ENCODE peak calls at places on chromosome X, in eight cellular contexts. One of them, this sample, is unnamed.

GRCh38 chrX:72123471-72124185 is 8.1 kb downstream of the RTL5 start:
- DNase-seq in coronary artery: peak; percentile 80
- DNase-seq in activated CD4-positive, alpha-beta T cell treated with anti-CD3 and anti-CD28 coated beads for 4 hours: no peak
- DNase-seq in NCI-H1436: no peak
- DNase-seq in activated naive CD4-positive, alpha-beta T cell: no peak
- DNase-seq in memory B cell: no peak
- DNase-seq in astrocyte: peak; percentile 22
- DNase-seq in CD14-positive monocyte: peak; percentile 78
- DNase-seq in this sample: peak; percentile 34

GRCh38 chrX:71671043-71671829 is 3.9 kb downstream of the LOC101059915 start:
- DNase-seq in memory B cell: no peak
- DNase-seq in NCI-H1436: no peak
- DNase-seq in activated CD4-positive, alpha-beta T cell treated with anti-CD3 and anti-CD28 coated beads for 4 hours: peak; percentile 50
- DNase-seq in coronary artery: no peak
- DNase-seq in astrocyte: no peak
- DNase-seq in activated naive CD4-positive, alpha-beta T cell: peak; percentile 7
- DNase-seq in CD14-positive monocyte: no peak
- DNase-seq in this sample: no peak

GRCh38 chrX:154748712-154749339 is 2.1 kb downstream of the GAB3 start:
- DNase-seq in activated CD4-positive, alpha-beta T cell treated with anti-CD3 and anti-CD28 coated beads for 4 hours: peak; percentile 43
- DNase-seq in astrocyte: no peak
- DNase-seq in CD14-positive monocyte: no peak
- DNase-seq in activated naive CD4-positive, alpha-beta T cell: no peak
- DNase-seq in memory B cell: peak; percentile 61
- DNase-seq in coronary artery: no peak
- DNase-seq in NCI-H1436: peak; percentile 48
- DNase-seq in this sample: no peak

GRCh38 chrX:30301977-30302376 is 7.2 kb downstream of the NR0B1 start:
- DNase-seq in NCI-H1436: no peak
- DNase-seq in activated CD4-positive, alpha-beta T cell treated with anti-CD3 and anti-CD28 coated beads for 4 hours: no peak
- DNase-seq in astrocyte: peak; percentile 18
- DNase-seq in coronary artery: no peak
- DNase-seq in CD14-positive monocyte: no peak
- DNase-seq in activated naive CD4-positive, alpha-beta T cell: no peak
- DNase-seq in memory B cell: no peak
- DNase-seq in this sample: no peak

GRCh38 chrX:37646254-37646653 is 39.3 kb upstream of the XK start:
- DNase-seq in activated CD4-positive, alpha-beta T cell treated with anti-CD3 and anti-CD28 coated beads for 4 hours: no peak
- DNase-seq in astrocyte: no peak
- DNase-seq in coronary artery: no peak
- DNase-seq in NCI-H1436: no peak
- DNase-seq in CD14-positive monocyte: no peak
- DNase-seq in activated naive CD4-positive, alpha-beta T cell: no peak
- DNase-seq in memory B cell: no peak
- DNase-seq in this sample: no peak

GRCh38 chrX:150347471-150347870 is 15.6 kb upstream of the MAMLD1 start:
- DNase-seq in memory B cell: no peak
- DNase-seq in CD14-positive monocyte: no peak
- DNase-seq in activated CD4-positive, alpha-beta T cell treated with anti-CD3 and anti-CD28 coated beads for 4 hours: no peak
- DNase-seq in astrocyte: no peak
- DNase-seq in activated naive CD4-positive, alpha-beta T cell: no peak
- DNase-seq in NCI-H1436: no peak
- DNase-seq in coronary artery: no peak
- DNase-seq in this sample: no peak

GRCh38 chrX:83508006-83508405 is at the start of gene POU3F4:
- DNase-seq in CD14-positive monocyte: no peak
- DNase-seq in activated CD4-positive, alpha-beta T cell treated with anti-CD3 and anti-CD28 coated beads for 4 hours: no peak
- DNase-seq in astrocyte: peak; percentile 75
- DNase-seq in coronary artery: no peak
- DNase-seq in NCI-H1436: no peak
- DNase-seq in memory B cell: no peak
- DNase-seq in activated naive CD4-positive, alpha-beta T cell: no peak
- DNase-seq in this sample: no peak

GRCh38 chrX:49308604-49309269 is 5.3 kb downstream of the GAGE10 start:
- DNase-seq in activated naive CD4-positive, alpha-beta T cell: no peak
- DNase-seq in NCI-H1436: no peak
- DNase-seq in memory B cell: no peak
- DNase-seq in activated CD4-positive, alpha-beta T cell treated with anti-CD3 and anti-CD28 coated beads for 4 hours: peak; percentile 12
- DNase-seq in astrocyte: no peak
- DNase-seq in CD14-positive monocyte: no peak
- DNase-seq in coronary artery: no peak
- DNase-seq in this sample: no peak

GRCh38 chrX:151631822-151632221 is 63.4 kb upstream of the PRRG3 start:
- DNase-seq in NCI-H1436: no peak
- DNase-seq in memory B cell: no peak
- DNase-seq in coronary artery: no peak
- DNase-seq in astrocyte: no peak
- DNase-seq in activated naive CD4-positive, alpha-beta T cell: no peak
- DNase-seq in activated CD4-positive, alpha-beta T cell treated with anti-CD3 and anti-CD28 coated beads for 4 hours: no peak
- DNase-seq in CD14-positive monocyte: no peak
- DNase-seq in this sample: no peak

GRCh38 chrX:43661521-43662240 is 5.6 kb downstream of the MAOA start:
- DNase-seq in activated naive CD4-positive, alpha-beta T cell: no peak
- DNase-seq in activated CD4-positive, alpha-beta T cell treated with anti-CD3 and anti-CD28 coated beads for 4 hours: no peak
- DNase-seq in memory B cell: no peak
- DNase-seq in coronary artery: no peak
- DNase-seq in NCI-H1436: no peak
- DNase-seq in CD14-positive monocyte: no peak
- DNase-seq in astrocyte: peak; percentile 55
- DNase-seq in this sample: no peak

This sample was measured in DMS79.